ENCODE peak calls at places on chromosomes 7 and 10, in nine cellular contexts. J is NB4, Y is psoas muscle, A is colonic mucosa, H is mucosa of descending colon, F is dorsolateral prefrontal cortex, C is cardiac fibroblast, T is ovary, I is breast epithelium. K is an unnamed sample.
A peak's percentile ranks its signal among the peaks of the same experiment; 100 is the strongest.

GRCh38 chr10:65032867-65033769 is 1511.9 kb downstream of the REEP3 start:
- DNase-seq in J (no peak), Y (no peak), A (no peak), H (no peak), F (no peak), C (no peak), T (no peak), I (no peak), K (no peak)

GRCh38 chr10:132111121-132111731 is 45.5 kb downstream of the JAKMIP3 start:
- DNase-seq in J (no peak), Y (no peak), A (peak; percentile 10), H (no peak), F (peak; percentile 28), C (no peak), T (peak; percentile 10), I (peak; percentile 49), K (no peak)

GRCh38 chr7:84844771-84845170 is 342.1 kb downstream of the SEMA3D start:
- DNase-seq in J (no peak), Y (no peak), A (no peak), H (no peak), F (no peak), C (no peak), T (no peak), I (no peak), K (no peak)

GRCh38 chr7:139618482-139619366 is 95.2 kb downstream of the CLEC2L start:
- DNase-seq in J (peak; percentile 78), Y (no peak), A (peak; percentile 35), H (no peak), F (peak; percentile 69), C (peak; percentile 63), T (peak; percentile 43), I (no peak), K (peak; percentile 60)

GRCh38 chr7:18356195-18356645 is 139.3 kb upstream of the HDAC9 start:
- DNase-seq in J (peak; percentile 54), Y (no peak), A (no peak), H (no peak), F (no peak), C (peak; percentile 75), T (no peak), I (no peak), K (peak; percentile 55)

GRCh38 chr7:11831727-11832495 is at the start of gene THSD7A:
- DNase-seq in J (peak; percentile 70), Y (peak; percentile 52), A (peak; percentile 23), H (peak; percentile 52), F (peak; percentile 37), C (peak; percentile 49), T (peak; percentile 41), I (peak; percentile 50), K (peak; percentile 65)

GRCh38 chr10:118800920-118801319 is 46.1 kb upstream of the CACUL1 start:
- DNase-seq in J (peak; percentile 48), Y (no peak), A (no peak), H (no peak), F (no peak), C (peak; percentile 11), T (no peak), I (no peak), K (peak; percentile 18)

GRCh38 chr7:138405496-138405895 is 54.6 kb upstream of the TRIM24 start:
- DNase-seq in J (no peak), Y (no peak), A (no peak), H (no peak), F (no peak), C (no peak), T (no peak), I (no peak), K (no peak)

GRCh38 chr7:151386301-151387160 is 23.3 kb downstream of the WDR86 start:
- DNase-seq in J (no peak), Y (peak; percentile 47), A (no peak), H (no peak), F (no peak), C (no peak), T (no peak), I (no peak), K (no peak)

GRCh38 chr7:70776627-70777101 is 355.3 kb upstream of the GALNT17 start:
- DNase-seq in J (peak; percentile 9), Y (no peak), A (no peak), H (no peak), F (peak; percentile 86), C (no peak), T (peak; percentile 60), I (no peak), K (peak; percentile 1)

GRCh38 chr10:29784175-29784773 is 149.5 kb upstream of the SVIL start:
- DNase-seq in J (no peak), Y (peak; percentile 79), A (no peak), H (no peak), F (no peak), C (peak; percentile 99), T (peak; percentile 55), I (peak; percentile 68), K (peak; percentile 99)

GRCh38 chr7:115232041-115232440 is 310.1 kb downstream of the MDFIC start:
- DNase-seq in J (no peak), Y (no peak), A (no peak), H (no peak), F (no peak), C (peak; percentile 22), T (no peak), I (no peak), K (peak; percentile 39)

GRCh38 chr10:77737608-77738007 is 100.0 kb upstream of the KCNMA1 start:
- DNase-seq in J (no peak), Y (no peak), A (no peak), H (no peak), F (no peak), C (peak; percentile 98), T (no peak), I (no peak), K (peak; percentile 86)

GRCh38 chr7:18610331-18610948 is 114.9 kb downstream of the HDAC9 start:
- DNase-seq in J (peak; percentile 48), Y (no peak), A (peak; percentile 26), H (no peak), F (no peak), C (peak; percentile 60), T (no peak), I (no peak), K (peak; percentile 32)

GRCh38 chr10:110496553-110497437 is 912 bp upstream of the DUSP5 start:
- DNase-seq in J (no peak), Y (no peak), A (no peak), H (no peak), F (no peak), C (no peak), T (no peak), I (no peak), K (peak; percentile 33)

GRCh38 chr7:92768501-92769360 is 67.6 kb downstream of the CDK6 start:
- DNase-seq in J (no peak), Y (no peak), A (no peak), H (no peak), F (no peak), C (peak; percentile 64), T (no peak), I (no peak), K (peak; percentile 30)

GRCh38 chr7:102287082-102287464 is 405 bp downstream of the SH2B2 start:
- DNase-seq in J (no peak), Y (no peak), A (no peak), H (no peak), F (no peak), C (no peak), T (peak; percentile 58), I (no peak), K (no peak)

GRCh38 chr10:132551093-132551807 is 13.7 kb downstream of the INPP5A start:
- DNase-seq in J (peak; percentile 97), Y (no peak), A (no peak), H (peak; percentile 71), F (no peak), C (no peak), T (no peak), I (no peak), K (no peak)

DNA sequence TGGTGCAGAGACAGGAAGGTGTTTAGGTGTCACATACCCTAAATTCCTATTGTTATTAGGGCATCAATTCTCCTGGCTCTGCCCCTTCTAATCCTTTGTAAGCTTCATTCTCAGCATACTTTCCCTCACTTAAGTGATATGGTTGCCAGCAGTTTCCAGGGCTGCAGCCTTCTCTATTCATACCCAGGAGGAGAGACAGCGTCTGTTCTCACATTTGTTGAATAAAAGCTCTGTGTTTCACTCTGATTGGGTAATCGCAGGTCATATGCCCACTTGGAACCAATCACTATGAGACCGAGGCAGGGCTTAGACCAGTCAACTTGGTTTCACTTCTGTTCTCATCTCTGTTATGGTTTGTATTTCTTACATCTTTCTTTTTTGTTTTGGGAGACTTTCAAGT is 109.6 kb upstream of the MTPN start:
- DNase-seq in J (peak; percentile 39), Y (no peak), A (no peak), H (no peak), F (peak; percentile 39), C (peak; percentile 93), T (peak; percentile 27), I (no peak), K (peak; percentile 94)
- H3K4me3 ChIP-seq in J (no peak overlapping the region), Y (peak overlapping the region; percentile 62), A (no peak overlapping the region), H (no peak overlapping the region), F (peak overlapping the region; percentile 56), C (peak overlapping the region; percentile 47), T (peak overlapping the region; percentile 35), I (peak overlapping the region; percentile 46), K (peak overlapping the region; percentile 64)

GRCh38 chr10:99698504-99699080 is 33.3 kb downstream of the COX15 start:
- DNase-seq in J (peak; percentile 37), Y (no peak), A (no peak), H (no peak), F (no peak), C (no peak), T (no peak), I (no peak), K (peak; percentile 8)
- TF ChIP-seq CTCF in J (peak; percentile 30), Y (no peak), A (no peak), H (no peak), F (no peak), C (no peak), T (no peak), I (no peak), K (peak; percentile 14)

GRCh38 chr7:946256-946996 is 8.1 kb downstream of the ADAP1 start:
- DNase-seq in J (no peak), Y (peak; percentile 30), A (peak; percentile 86), H (peak; percentile 82), F (no peak), C (no peak), T (no peak), I (no peak), K (no peak)
- H3K4me3 ChIP-seq in J (no peak overlapping the region), Y (no peak overlapping the region), A (peak overlapping the region; percentile 3), H (no peak overlapping the region), F (no peak overlapping the region), C (no peak overlapping the region), T (no peak overlapping the region), I (peak overlapping the region; percentile 57), K (no peak overlapping the region)

DNA sequence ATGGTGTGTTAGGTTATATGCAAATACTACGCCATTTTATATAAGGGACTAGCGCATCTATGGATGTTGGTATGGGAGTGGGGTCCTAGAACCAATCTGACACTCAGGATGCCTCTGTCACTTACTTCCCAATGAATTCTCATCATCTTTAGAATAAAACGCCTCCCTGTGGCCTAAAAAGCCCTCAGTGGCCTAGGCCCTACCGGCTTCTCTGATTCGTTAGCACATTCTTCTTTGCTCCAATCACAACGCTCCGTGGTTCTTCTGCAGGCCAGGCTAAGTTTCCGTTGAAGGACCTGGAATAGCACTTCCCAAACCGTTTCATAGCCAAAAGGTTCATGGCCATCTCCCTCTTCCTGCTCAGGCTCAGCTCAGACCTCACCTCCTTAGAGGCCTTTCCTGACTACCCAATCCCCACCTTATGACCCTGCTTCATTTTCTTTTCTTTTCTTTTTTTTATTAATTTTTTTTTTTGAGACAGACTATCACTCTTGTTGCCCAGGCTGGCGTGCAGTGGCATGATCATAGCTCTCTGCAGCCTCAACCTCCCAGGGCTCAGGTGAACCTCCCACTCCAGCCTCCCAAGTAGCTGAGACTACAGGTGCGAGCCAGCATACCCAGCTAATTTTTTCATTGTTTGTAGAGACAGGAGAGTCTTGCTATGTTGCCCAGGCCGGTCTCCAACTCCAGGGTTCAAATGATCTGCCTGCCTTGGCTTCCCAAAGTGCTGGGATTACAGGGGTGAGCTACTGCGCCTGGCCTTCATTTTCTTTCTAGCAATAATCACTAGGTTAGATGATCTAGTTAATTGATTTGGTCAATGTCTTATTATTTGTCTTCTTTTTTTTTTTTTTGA is 24.5 kb upstream of the YWHAG start:
- DNase-seq in J (peak; percentile 39), Y (no peak), A (no peak), H (no peak), F (no peak), C (peak; percentile 42), T (no peak), I (no peak), K (no peak)
- TF ChIP-seq CTCF in J (no peak), Y (no peak), A (no peak), H (no peak), F (no peak), C (no peak), T (no peak), I (no peak), K (no peak)